ENCODE peak calls at places on chromosomes 7 and 10, in six cellular contexts. F is esophagus squamous epithelium, P is left ventricle myocardium inferior, A is PC-9, Q is psoas muscle, E is Peyer's patch. J is an unnamed sample. For H3K27me3, the result is how much of the 10 kb centered on the place peaks cover.

GRCh38 chr10:4069491-4069890 is 284.5 kb upstream of the KLF6 start:
- DNase-seq in A (no peak), P (no peak), E (no peak), F (no peak), Q (no peak), J (no peak)

GRCh38 chr7:39749717-39750116 is 126.3 kb downstream of the RALA start:
- DNase-seq in Q (no peak), A (no peak), P (no peak), E (no peak), F (no peak), J (no peak)

GRCh38 chr10:94963901-94964300 is 25.4 kb downstream of the CYP2C9 start:
- DNase-seq in P (no peak), A (no peak), E (no peak), Q (no peak), F (no peak), J (no peak)

GRCh38 chr10:131946321-131946751 is 35.4 kb downstream of the BNIP3 start:
- DNase-seq in A (no peak), E (no peak), P (no peak), Q (no peak), F (no peak), J (peak)

GRCh38 chr7:2482725-2483451 is 6.7 kb upstream of the GRIFIN start:
- DNase-seq in Q (no peak), A (peak), E (no peak), P (no peak), F (no peak), J (no peak)

GRCh38 chr10:13485623-13486022 is 43.2 kb downstream of the BEND7 start:
- DNase-seq in A (no peak), E (no peak), Q (no peak), P (no peak), F (no peak), J (no peak)

GRCh38 chr7:149624006-149624405 is 126.4 kb upstream of the ZNF746 start:
- DNase-seq in Q (peak), P (no peak), A (no peak), E (peak), F (no peak), J (no peak)

GRCh38 chr7:75534727-75535307 is 42.7 kb downstream of the SPDYE5 start:
- DNase-seq in F (no peak), P (no peak), E (no peak), A (peak), Q (no peak), J (peak)

GRCh38 chr7:158778476-158778875 is 50.8 kb downstream of the ESYT2 start:
- DNase-seq in A (no peak), E (no peak), P (no peak), F (no peak), Q (no peak), J (no peak)

GRCh38 chr10:71233491-71233892 is 21.1 kb downstream of the UNC5B start:
- DNase-seq in Q (no peak), A (no peak), F (no peak), P (peak), E (no peak), J (no peak)

GRCh38 chr7:114663502-114663901 is 248.9 kb downstream of the FOXP2 start:
- DNase-seq in Q (no peak), E (no peak), F (no peak), P (no peak), A (no peak), J (no peak)

GRCh38 chr10:78688945-78689935 is 379.5 kb upstream of the ZMIZ1 start:
- DNase-seq in A (no peak), Q (peak), F (no peak), P (no peak), E (no peak), J (no peak)

GRCh38 chr7:74519395-74519794 is 65.7 kb downstream of the GTF2IRD1 start:
- DNase-seq in P (no peak), Q (no peak), E (no peak), F (no peak), A (no peak), J (no peak)

GRCh38 chr10:112831826-112832225 is 118.2 kb upstream of the TCF7L2 start:
- DNase-seq in E (no peak), P (no peak), F (no peak), Q (no peak), A (no peak), J (no peak)

GRCh38 chr10:112835933-112836564 is 114.0 kb upstream of the TCF7L2 start:
- DNase-seq in A (no peak), Q (peak), F (no peak), P (peak), E (no peak), J (no peak)

GRCh38 chr10:112832959-112833358 is 117.1 kb upstream of the TCF7L2 start:
- DNase-seq in Q (no peak), A (no peak), P (no peak), E (no peak), F (no peak), J (no peak)

GRCh38 chr10:112834661-112835060 is 115.4 kb upstream of the TCF7L2 start:
- DNase-seq in A (no peak), E (no peak), Q (peak), F (no peak), P (no peak), J (no peak)

DNA sequence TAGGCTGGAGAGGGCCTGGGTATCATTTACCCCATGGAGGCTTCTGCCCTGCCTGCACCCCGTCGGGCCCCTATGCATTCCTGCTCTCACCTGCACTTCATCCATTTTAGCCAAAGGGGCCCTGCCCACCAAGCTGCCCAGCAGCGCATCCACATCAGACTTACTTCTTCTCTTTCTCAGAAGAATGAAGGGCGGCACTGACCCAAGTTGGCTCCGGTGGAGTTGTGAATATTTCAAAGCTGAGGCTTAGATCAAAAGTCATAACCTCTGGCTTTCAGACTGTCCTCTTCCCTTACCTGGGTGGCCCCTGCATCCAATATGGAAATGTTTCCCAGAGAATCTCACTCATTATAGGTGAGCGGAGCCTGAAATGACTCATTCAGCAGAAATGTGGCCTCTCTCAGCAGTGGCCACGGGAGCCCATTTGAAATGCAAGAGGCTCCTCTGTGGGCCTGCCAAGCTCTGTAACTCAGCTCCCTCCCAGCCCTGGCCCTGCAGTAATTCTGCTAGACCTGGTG is 117.6 kb upstream of the TCF7L2 start:
- DNase-seq in E (no peak), A (no peak), F (no peak), P (no peak), Q (no peak), J (no peak)
- H3K4me3 ChIP-seq in E (no peak), A (no peak), F (no peak), P (no peak), Q (no peak), J (no peak)

GRCh38 chr7:5428470-5429252 is 5.0 kb upstream of the TNRC18 start:
- DNase-seq in P (peak), Q (peak), A (peak), E (no peak), F (no peak), J (no peak)
- TF ChIP-seq CTCF in P (no peak), Q (no peak), A (no peak), E (no peak), F (no peak), J (peak)

DNA sequence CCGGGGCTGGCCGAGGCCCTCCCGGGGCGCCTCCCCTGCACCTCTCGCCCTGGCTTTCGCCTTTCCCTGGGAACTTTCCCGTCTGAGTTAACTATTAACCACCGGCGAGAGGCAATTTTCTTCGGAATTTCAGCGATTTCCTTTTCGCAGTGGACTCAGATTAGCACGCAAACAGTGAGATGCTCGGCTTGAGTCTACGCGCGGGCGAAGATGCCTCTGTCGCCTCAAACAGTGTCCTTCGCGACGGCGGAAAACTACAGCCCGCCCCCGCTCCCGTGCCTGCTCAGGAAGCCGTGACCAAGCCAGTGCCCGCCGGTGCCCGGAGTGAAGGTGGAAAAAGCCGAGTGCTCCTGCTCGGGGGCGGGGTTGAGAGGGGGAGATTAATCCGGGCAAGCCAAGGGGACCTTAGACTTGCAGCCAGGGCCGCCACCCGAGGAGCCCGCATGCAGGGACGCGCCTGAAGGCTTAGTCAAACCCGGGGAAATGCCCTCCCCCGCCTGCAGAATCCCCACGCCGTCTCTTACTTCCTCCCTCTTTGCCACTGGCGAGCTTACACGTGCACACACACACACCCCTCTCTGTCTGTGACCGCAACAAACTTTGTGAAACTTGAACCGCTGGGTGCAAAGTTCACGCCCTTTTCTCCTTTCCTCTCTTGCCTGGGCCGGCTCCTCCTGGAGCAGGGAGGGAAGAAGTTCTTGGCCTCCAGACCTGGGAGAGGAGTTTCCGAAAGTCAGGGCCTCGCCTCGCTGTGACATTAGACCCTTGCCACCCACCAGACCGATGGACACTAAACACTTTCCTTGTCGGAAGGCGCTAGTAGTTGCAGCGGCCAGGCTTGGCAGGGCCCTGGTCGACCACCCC is 14.4 kb upstream of the PAX2 start:
- DNase-seq in Q (no peak), F (no peak), A (no peak), P (no peak), E (no peak), J (no peak)
- H3K27me3 ChIP-seq in Q (under half), F (half or more), A (under half), P (half or more), E (under half), J (half or more)

GRCh38 chr7:1071731-1072254 is 16.1 kb upstream of the GPER1 start:
- DNase-seq in Q (no peak), F (no peak), A (no peak), E (no peak), P (no peak), J (no peak)
- H3K4me3 ChIP-seq in Q (no peak), F (no peak), A (no peak), E (no peak), P (no peak), J (no peak)

DNA sequence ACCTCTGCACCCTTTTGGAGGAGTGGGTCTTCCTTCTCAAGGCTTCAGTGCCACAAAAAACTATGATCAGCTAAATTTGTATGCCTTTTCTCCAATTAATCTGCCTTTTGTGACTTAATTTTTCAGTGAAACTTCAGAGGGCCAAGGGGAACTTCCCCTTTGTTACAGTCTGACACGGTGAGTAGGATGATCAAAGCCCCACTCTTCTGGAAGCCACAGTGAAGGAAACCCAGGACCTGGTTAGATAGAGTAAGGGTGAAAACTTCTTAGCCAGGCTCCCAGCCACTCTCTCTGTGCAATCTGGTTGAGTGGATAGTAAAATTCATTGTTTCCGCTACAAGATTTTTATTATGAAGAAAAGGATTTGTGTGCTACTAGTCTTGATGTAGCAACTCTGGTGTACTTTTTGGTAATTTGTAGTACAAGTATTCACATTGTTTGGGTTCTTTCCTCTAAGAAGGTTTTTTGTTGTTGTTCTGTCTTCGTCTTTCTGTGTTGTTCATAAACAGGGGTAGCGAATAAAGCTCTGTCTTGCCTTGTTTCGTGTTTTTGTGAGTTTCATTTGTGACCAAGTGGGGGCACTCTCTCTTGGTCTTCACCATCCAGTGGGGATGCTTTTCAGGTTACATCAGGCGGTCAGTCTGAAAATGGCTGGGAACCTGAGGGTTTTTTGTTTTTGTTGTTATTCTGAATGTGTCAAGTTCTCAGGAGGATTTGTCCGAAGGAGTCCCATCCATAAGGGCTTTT is 268.5 kb upstream of the NPSR1 start:
- DNase-seq in P (no peak), Q (no peak), A (no peak), F (no peak), E (no peak), J (no peak)
- TF ChIP-seq CTCF in P (no peak), Q (no peak), A (no peak), F (no peak), E (no peak), J (no peak)